ENCODE peak calls at places on chromosomes 11 and 22, in six cellular contexts. One of them, this sample, is unnamed.

GRCh38 chr11:49499117-49499516 is 290.7 kb upstream of the FOLH1 start:
- DNase-seq in H9: peak
- DNase-seq in IMR-90: no peak
- DNase-seq in H1: no peak
- DNase-seq in mesenchymal stem cell: no peak
- DNase-seq in trophoblast cell: no peak
- DNase-seq in this sample: no peak

GRCh38 chr11:106281455-106282173 is 204.2 kb downstream of the AASDHPPT start:
- DNase-seq in mesenchymal stem cell: peak
- DNase-seq in trophoblast cell: no peak
- DNase-seq in H1: no peak
- DNase-seq in H9: no peak
- DNase-seq in IMR-90: peak
- DNase-seq in this sample: no peak

GRCh38 chr22:47176573-47177333 is 414.3 kb downstream of the TBC1D22A start:
- DNase-seq in IMR-90: no peak
- DNase-seq in mesenchymal stem cell: no peak
- DNase-seq in H1: no peak
- DNase-seq in trophoblast cell: no peak
- DNase-seq in H9: peak
- DNase-seq in this sample: no peak

GRCh38 chr11:35626511-35626910 is 8.3 kb downstream of the FJX1 start:
- DNase-seq in H9: no peak
- DNase-seq in H1: no peak
- DNase-seq in IMR-90: no peak
- DNase-seq in trophoblast cell: no peak
- DNase-seq in mesenchymal stem cell: no peak
- DNase-seq in this sample: no peak

GRCh38 chr22:30822216-30823014 is 127.7 kb downstream of the OSBP2 start:
- DNase-seq in H9: no peak
- DNase-seq in trophoblast cell: no peak
- DNase-seq in mesenchymal stem cell: no peak
- DNase-seq in H1: peak
- DNase-seq in IMR-90: no peak
- DNase-seq in this sample: no peak

GRCh38 chr22:19554834-19555404 is 30.7 kb upstream of the CLDN5 start:
- DNase-seq in trophoblast cell: peak
- DNase-seq in IMR-90: peak
- DNase-seq in mesenchymal stem cell: peak
- DNase-seq in H9: peak
- DNase-seq in H1: peak
- DNase-seq in this sample: peak

GRCh38 chr11:35675901-35676610 is 13.5 kb downstream of the TRIM44 start:
- DNase-seq in H9: no peak
- DNase-seq in H1: no peak
- DNase-seq in IMR-90: peak
- DNase-seq in trophoblast cell: no peak
- DNase-seq in mesenchymal stem cell: peak
- DNase-seq in this sample: no peak

GRCh38 chr22:32340437-32340836 is 17.2 kb upstream of the RFPL3 start:
- DNase-seq in trophoblast cell: no peak
- DNase-seq in H1: peak
- DNase-seq in H9: no peak
- DNase-seq in IMR-90: no peak
- DNase-seq in mesenchymal stem cell: no peak
- DNase-seq in this sample: no peak

GRCh38 chr11:131365601-131366000 is 4.8 kb upstream of the NTM start:
- DNase-seq in trophoblast cell: no peak
- DNase-seq in mesenchymal stem cell: no peak
- DNase-seq in H9: no peak
- DNase-seq in H1: no peak
- DNase-seq in IMR-90: no peak
- DNase-seq in this sample: no peak

GRCh38 chr22:39487826-39488520 is 14.1 kb upstream of the MIEF1 start:
- DNase-seq in IMR-90: no peak
- DNase-seq in H1: no peak
- DNase-seq in H9: no peak
- DNase-seq in mesenchymal stem cell: no peak
- DNase-seq in trophoblast cell: no peak
- DNase-seq in this sample: no peak

GRCh38 chr11:19519912-19520641 is 192.6 kb upstream of the NAV2 start:
- DNase-seq in trophoblast cell: no peak
- DNase-seq in IMR-90: no peak
- DNase-seq in mesenchymal stem cell: peak
- DNase-seq in H1: no peak
- DNase-seq in H9: no peak
- DNase-seq in this sample: peak

GRCh38 chr11:26243426-26243825 is 88.5 kb upstream of the ANO3 start:
- DNase-seq in H1: no peak
- DNase-seq in mesenchymal stem cell: no peak
- DNase-seq in H9: no peak
- DNase-seq in trophoblast cell: no peak
- DNase-seq in IMR-90: peak
- DNase-seq in this sample: no peak
- H3K4me2 ChIP-seq in H1: no peak
- H3K4me2 ChIP-seq in mesenchymal stem cell: no peak
- H3K4me2 ChIP-seq in H9: no peak
- H3K4me2 ChIP-seq in trophoblast cell: no peak
- H3K4me2 ChIP-seq in IMR-90: no peak
- H3K4me2 ChIP-seq in this sample: no peak

GRCh38 chr11:65891180-65892136 is 985 bp downstream of the CCDC85B start:
- DNase-seq in H9: peak
- DNase-seq in trophoblast cell: no peak
- DNase-seq in H1: peak
- DNase-seq in mesenchymal stem cell: no peak
- DNase-seq in IMR-90: no peak
- DNase-seq in this sample: no peak
- H3K14ac ChIP-seq in H9: peak
- H3K14ac ChIP-seq in trophoblast cell: peak
- H3K14ac ChIP-seq in H1: no peak
- H3K14ac ChIP-seq in mesenchymal stem cell: peak
- H3K14ac ChIP-seq in IMR-90: peak
- H3K14ac ChIP-seq in this sample: peak

GRCh38 chr11:134760957-134761356 is 348.9 kb upstream of the B3GAT1 start:
- DNase-seq in mesenchymal stem cell: no peak
- DNase-seq in trophoblast cell: no peak
- DNase-seq in H9: no peak
- DNase-seq in H1: no peak
- DNase-seq in IMR-90: no peak
- DNase-seq in this sample: no peak

GRCh38 chr11:134763030-134763388 is 351.0 kb upstream of the B3GAT1 start:
- DNase-seq in H1: no peak
- DNase-seq in IMR-90: no peak
- DNase-seq in mesenchymal stem cell: no peak
- DNase-seq in H9: no peak
- DNase-seq in trophoblast cell: no peak
- DNase-seq in this sample: no peak

GRCh38 chr11:134761361-134761760 is 349.3 kb upstream of the B3GAT1 start:
- DNase-seq in IMR-90: no peak
- DNase-seq in trophoblast cell: no peak
- DNase-seq in mesenchymal stem cell: no peak
- DNase-seq in H1: no peak
- DNase-seq in H9: peak
- DNase-seq in this sample: no peak

GRCh38 chr11:134761926-134762247 is 349.8 kb upstream of the B3GAT1 start:
- DNase-seq in mesenchymal stem cell: no peak
- DNase-seq in IMR-90: no peak
- DNase-seq in H1: no peak
- DNase-seq in trophoblast cell: no peak
- DNase-seq in H9: no peak
- DNase-seq in this sample: no peak

DNA sequence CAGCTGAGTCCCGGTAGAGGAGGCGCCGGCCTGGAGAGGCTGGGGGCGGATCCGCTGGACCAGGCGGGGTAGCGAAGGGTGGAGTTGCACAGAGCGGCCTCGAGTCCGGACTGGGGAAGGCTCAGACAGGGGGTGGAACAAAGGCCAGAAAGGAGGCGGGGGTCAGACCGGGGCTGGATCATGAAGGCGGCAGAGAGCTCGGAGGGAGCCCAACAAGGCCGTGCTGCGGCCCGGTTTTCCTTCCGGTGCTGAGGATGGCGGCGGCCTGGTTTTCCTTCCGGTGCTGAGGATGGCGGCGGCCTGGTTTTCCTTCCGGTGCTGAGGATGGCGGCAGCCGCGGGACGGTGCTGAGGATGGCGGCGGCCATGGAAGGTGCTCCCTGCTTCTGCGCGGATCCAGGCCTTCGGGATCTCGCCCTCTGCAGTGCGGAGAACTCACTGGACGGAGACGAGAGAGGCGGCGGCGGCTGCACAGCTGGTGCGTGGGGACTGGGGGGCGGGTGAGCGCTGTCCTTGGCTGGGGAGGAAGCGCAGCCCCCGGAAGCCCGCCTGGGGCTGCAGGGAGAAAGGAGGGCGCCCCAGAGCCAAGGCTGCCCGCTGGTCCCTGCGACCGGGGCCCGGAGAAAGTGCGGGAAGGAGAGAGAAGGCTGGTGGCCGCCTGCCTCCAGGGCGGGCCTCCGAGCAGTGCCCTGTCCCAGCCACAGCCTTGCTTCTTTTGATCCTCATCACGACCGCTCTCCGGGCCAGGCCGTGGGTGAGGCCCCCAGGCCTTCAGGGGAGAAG is 350.4 kb upstream of the B3GAT1 start:
- DNase-seq in trophoblast cell: no peak
- DNase-seq in mesenchymal stem cell: no peak
- DNase-seq in H1: no peak
- DNase-seq in IMR-90: peak
- DNase-seq in H9: peak
- DNase-seq in this sample: no peak
- H3K4me2 ChIP-seq in trophoblast cell: no peak
- H3K4me2 ChIP-seq in mesenchymal stem cell: no peak
- H3K4me2 ChIP-seq in H1: no peak
- H3K4me2 ChIP-seq in IMR-90: no peak
- H3K4me2 ChIP-seq in H9: no peak
- H3K4me2 ChIP-seq in this sample: no peak

DNA sequence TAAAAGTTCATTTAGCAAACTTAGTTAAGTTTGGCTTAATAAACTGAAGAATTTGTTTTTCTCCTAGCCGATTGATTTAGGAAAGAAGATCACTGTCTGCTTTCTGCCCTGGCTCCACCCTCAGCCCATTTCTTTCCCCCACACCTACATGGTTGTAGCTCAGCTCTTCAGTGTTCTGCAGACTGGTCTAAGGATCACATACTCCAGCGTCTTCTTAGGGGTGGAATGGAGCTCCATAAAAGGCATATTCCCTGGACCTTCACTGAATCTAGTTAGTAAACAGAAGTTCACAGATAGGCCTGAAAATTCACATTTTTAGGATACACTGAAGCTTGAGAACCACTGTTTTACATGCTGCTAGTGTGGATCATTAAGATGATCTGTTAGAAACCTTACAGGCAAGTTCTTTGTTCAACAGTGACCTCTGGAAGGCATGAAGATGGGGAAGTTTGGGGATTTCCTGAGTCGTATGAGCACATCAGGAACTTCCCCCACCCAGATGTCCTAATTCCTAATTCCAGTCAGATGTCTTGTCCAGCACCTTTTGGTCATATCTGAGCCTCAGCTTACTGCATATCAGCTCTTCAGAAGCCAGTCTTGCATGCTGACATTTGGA is 16.8 kb downstream of the PIWIL4 start:
- DNase-seq in H1: no peak
- DNase-seq in H9: no peak
- DNase-seq in trophoblast cell: no peak
- DNase-seq in mesenchymal stem cell: peak
- DNase-seq in IMR-90: peak
- DNase-seq in this sample: no peak
- H3K14ac ChIP-seq in H1: no peak
- H3K14ac ChIP-seq in H9: no peak
- H3K14ac ChIP-seq in trophoblast cell: no peak
- H3K14ac ChIP-seq in mesenchymal stem cell: no peak
- H3K14ac ChIP-seq in IMR-90: no peak
- H3K14ac ChIP-seq in this sample: no peak

DNA sequence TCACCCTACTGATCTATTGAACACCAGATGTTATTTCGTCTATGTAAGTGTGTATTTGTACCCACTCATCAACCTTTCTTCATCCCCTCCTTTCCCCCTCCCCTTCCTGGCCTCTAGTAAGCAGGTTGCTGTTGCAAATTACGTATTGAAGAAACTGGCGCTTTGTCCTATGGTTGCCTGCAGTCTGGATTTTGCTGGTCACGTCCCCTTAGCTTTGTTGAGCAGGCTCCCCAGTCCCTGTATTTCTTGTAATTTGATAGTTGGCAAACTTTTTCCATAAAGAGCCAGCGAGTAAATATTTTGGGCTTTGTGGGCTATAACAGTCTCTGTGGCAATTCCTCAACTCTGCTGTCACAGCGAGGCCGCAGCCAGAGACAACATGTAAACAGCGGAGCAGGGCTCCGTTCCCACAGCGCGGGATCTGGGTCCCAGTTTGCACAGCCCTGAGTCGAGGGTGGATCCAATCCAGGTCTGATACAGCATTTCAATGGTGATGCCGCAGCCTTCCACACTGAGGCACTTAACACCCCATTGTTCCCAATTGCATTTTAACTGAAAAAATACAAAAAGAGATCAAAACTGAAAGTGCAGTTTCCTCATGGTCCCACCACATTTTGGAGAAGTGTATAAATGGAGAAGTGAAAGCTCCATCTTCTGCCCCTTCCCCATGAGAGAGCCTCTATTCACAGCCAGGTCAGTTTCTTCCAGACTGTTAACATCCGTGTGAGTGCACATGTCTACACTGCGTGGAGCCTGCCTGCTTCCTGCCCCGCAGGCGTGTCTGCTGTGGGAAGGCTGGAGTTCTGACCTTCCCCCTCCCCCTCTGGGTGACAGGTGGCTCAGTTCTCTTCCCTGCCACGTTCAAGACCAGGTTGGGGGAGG is 89.0 kb downstream of the RPS6KA4 start:
- DNase-seq in trophoblast cell: no peak
- DNase-seq in H9: peak
- DNase-seq in H1: no peak
- DNase-seq in mesenchymal stem cell: peak
- DNase-seq in IMR-90: peak
- DNase-seq in this sample: no peak
- H3K4me2 ChIP-seq in trophoblast cell: peak
- H3K4me2 ChIP-seq in H9: peak
- H3K4me2 ChIP-seq in H1: peak
- H3K4me2 ChIP-seq in mesenchymal stem cell: no peak
- H3K4me2 ChIP-seq in IMR-90: peak
- H3K4me2 ChIP-seq in this sample: no peak

GRCh38 chr11:73372371-73372993 is 3.7 kb upstream of the RELT start:
- DNase-seq in IMR-90: no peak
- DNase-seq in trophoblast cell: no peak
- DNase-seq in mesenchymal stem cell: peak
- DNase-seq in H9: peak
- DNase-seq in H1: peak
- DNase-seq in this sample: no peak
- H3K14ac ChIP-seq in IMR-90: no peak
- H3K14ac ChIP-seq in trophoblast cell: no peak
- H3K14ac ChIP-seq in mesenchymal stem cell: no peak
- H3K14ac ChIP-seq in H9: no peak
- H3K14ac ChIP-seq in H1: no peak
- H3K14ac ChIP-seq in this sample: no peak

This sample was measured in neuronal stem cell.